ENCODE peak calls at places on chromosome 2, in nine cellular contexts. A is epithelial cell of esophagus; I is T-cell; E is kidney; G is neural crest cell; M is activated CD4-positive, alpha-beta T cell treated with anti-CD3 and anti-CD28 coated beads for 1 hour; B is HTR-8/SVneo; P is progenitor cell of endocrine pancreas; S is HT1080. V is an unnamed sample.

GRCh38 chr2:239049421-239050251 is 201.8 kb downstream of the TWIST2 start:
- DNase-seq in G (no peak), M (no peak), S (no peak), I (no peak), E (no peak), P (no peak), A (no peak), B (no peak), V (no peak)

GRCh38 chr2:67412424-67412823 is 15.3 kb downstream of the ETAA1 start:
- DNase-seq in A (no peak), I (no peak), E (no peak), P (no peak), G (no peak), S (no peak), B (no peak), M (no peak), V (no peak)

GRCh38 chr2:134468093-134468640 is 214.3 kb downstream of the MGAT5 start:
- DNase-seq in B (no peak), G (no peak), S (no peak), E (no peak), P (no peak), M (no peak), A (no peak), I (no peak), V (no peak)

GRCh38 chr2:23312996-23313606 is 71.9 kb upstream of the KLHL29 start:
- DNase-seq in S (peak), E (no peak), A (no peak), B (peak), G (peak), P (no peak), I (no peak), M (no peak), V (no peak)

GRCh38 chr2:220783651-220784050 is 788.5 kb downstream of the EPHA4 start:
- DNase-seq in S (no peak), B (no peak), A (no peak), I (no peak), M (no peak), G (no peak), P (no peak), E (no peak), V (no peak)

GRCh38 chr2:64259301-64259700 is 115.1 kb upstream of the PELI1 start:
- DNase-seq in P (no peak), B (no peak), E (no peak), A (peak), M (no peak), I (no peak), G (no peak), S (no peak), V (no peak)

GRCh38 chr2:110948027-110948687 is 172.6 kb upstream of the BCL2L11 start:
- DNase-seq in I (no peak), E (no peak), A (no peak), B (no peak), P (no peak), S (no peak), M (no peak), G (no peak), V (no peak)

GRCh38 chr2:241768850-241769249 is 7.8 kb upstream of the GAL3ST2 start:
- DNase-seq in E (no peak), I (no peak), P (no peak), G (no peak), B (no peak), M (no peak), S (no peak), A (no peak), V (no peak)

GRCh38 chr2:169709335-169709734 is 15.1 kb downstream of the PHOSPHO2 start:
- DNase-seq in I (no peak), P (no peak), E (no peak), S (no peak), B (no peak), G (no peak), M (no peak), A (no peak), V (no peak)

GRCh38 chr2:212005077-212005671 is 533.4 kb downstream of the ERBB4 start:
- DNase-seq in S (peak), E (no peak), P (no peak), B (peak), G (peak), A (peak), I (no peak), M (no peak), V (no peak)

GRCh38 chr2:118012778-118013177 is 1.1 kb downstream of the CCDC93 start:
- DNase-seq in A (peak), S (no peak), E (no peak), G (no peak), M (no peak), B (no peak), P (no peak), I (no peak), V (no peak)

GRCh38 chr2:41955641-41956040 is 92.2 kb upstream of the PKDCC start:
- DNase-seq in A (no peak), E (no peak), S (no peak), P (no peak), B (no peak), M (no peak), G (no peak), I (no peak), V (no peak)

GRCh38 chr2:109200616-109201464 is 71.8 kb downstream of the SH3RF3 start:
- DNase-seq in A (no peak), E (no peak), B (no peak), P (no peak), S (no peak), G (no peak), M (no peak), I (no peak), V (no peak)

GRCh38 chr2:172329404-172330059 is 97.9 kb upstream of the ITGA6 start:
- DNase-seq in A (no peak), G (no peak), I (no peak), S (no peak), M (no peak), P (no peak), E (peak), B (no peak), V (no peak)

GRCh38 chr2:60560734-60561649 is 7.5 kb upstream of the BCL11A start:
- DNase-seq in G (no peak), P (no peak), E (no peak), M (no peak), S (peak), B (no peak), I (no peak), A (peak), V (no peak)

GRCh38 chr2:230512955-230513748 is 97.2 kb downstream of the SP100 start:
- DNase-seq in P (no peak), G (no peak), A (peak), I (no peak), E (no peak), S (no peak), B (no peak), M (no peak), V (no peak)

GRCh38 chr2:196951973-196952372 is 25.5 kb upstream of the PGAP1 start:
- DNase-seq in G (no peak), S (no peak), B (no peak), I (no peak), E (no peak), A (no peak), M (no peak), P (no peak), V (no peak)

GRCh38 chr2:50746526-50746925 is 285.4 kb downstream of the NRXN1 start:
- DNase-seq in P (peak), S (peak), B (peak), A (peak), M (no peak), G (peak), I (no peak), E (no peak), V (no peak)

GRCh38 chr2:97645112-97645699 is 656 bp upstream of the COX5B start:
- DNase-seq in S (no peak), E (peak), A (no peak), G (peak), M (no peak), I (no peak), P (no peak), B (no peak), V (no peak)

GRCh38 chr2:185188656-185189055 is 549.9 kb upstream of the FSIP2 start:
- DNase-seq in B (no peak), P (no peak), I (no peak), G (no peak), A (no peak), S (no peak), M (no peak), E (no peak), V (no peak)